ENCODE peak calls at places on chromosomes 16 and 17, in five cellular contexts. One of them, this sample, is unnamed.

GRCh38 chr16:48053346-48053745 is 102.4 kb downstream of the ABCC12 start:
- DNase-seq in CD8-positive, alpha-beta T cell: no peak
- DNase-seq in brain microvascular endothelial cell: peak; percentile 63
- DNase-seq in choroid plexus epithelial cell: peak; percentile 89
- DNase-seq in neural progenitor cell: peak; percentile 73
- DNase-seq in this sample: no peak

GRCh38 chr17:57662021-57662420 is 83.1 kb downstream of the CCDC182 start:
- DNase-seq in brain microvascular endothelial cell: no peak
- DNase-seq in neural progenitor cell: no peak
- DNase-seq in CD8-positive, alpha-beta T cell: no peak
- DNase-seq in choroid plexus epithelial cell: no peak
- DNase-seq in this sample: no peak

GRCh38 chr16:55759983-55760664 is 72.8 kb downstream of the CES1 start:
- DNase-seq in neural progenitor cell: peak; percentile 87
- DNase-seq in brain microvascular endothelial cell: no peak
- DNase-seq in choroid plexus epithelial cell: no peak
- DNase-seq in CD8-positive, alpha-beta T cell: no peak
- DNase-seq in this sample: no peak

GRCh38 chr16:69717066-69717465 is 9.3 kb downstream of the NQO1 start:
- DNase-seq in brain microvascular endothelial cell: no peak
- DNase-seq in choroid plexus epithelial cell: no peak
- DNase-seq in neural progenitor cell: no peak
- DNase-seq in CD8-positive, alpha-beta T cell: no peak
- DNase-seq in this sample: no peak

GRCh38 chr17:41818024-41818423 is 5.2 kb downstream of the FKBP10 start:
- DNase-seq in neural progenitor cell: no peak
- DNase-seq in CD8-positive, alpha-beta T cell: no peak
- DNase-seq in choroid plexus epithelial cell: no peak
- DNase-seq in brain microvascular endothelial cell: no peak
- DNase-seq in this sample: no peak

GRCh38 chr16:17413508-17413907 is 57.3 kb downstream of the XYLT1 start:
- DNase-seq in neural progenitor cell: no peak
- DNase-seq in brain microvascular endothelial cell: no peak
- DNase-seq in choroid plexus epithelial cell: no peak
- DNase-seq in CD8-positive, alpha-beta T cell: no peak
- DNase-seq in this sample: no peak

GRCh38 chr17:69239611-69240010 is 11.0 kb upstream of the ABCA10 start:
- DNase-seq in brain microvascular endothelial cell: no peak
- DNase-seq in neural progenitor cell: no peak
- DNase-seq in CD8-positive, alpha-beta T cell: no peak
- DNase-seq in choroid plexus epithelial cell: no peak
- DNase-seq in this sample: no peak

GRCh38 chr17:33674685-33675084 is 381.6 kb upstream of the ASIC2 start:
- DNase-seq in neural progenitor cell: peak; percentile 73
- DNase-seq in brain microvascular endothelial cell: peak; percentile 75
- DNase-seq in CD8-positive, alpha-beta T cell: no peak
- DNase-seq in choroid plexus epithelial cell: peak; percentile 63
- DNase-seq in this sample: peak; percentile 15

GRCh38 chr16:24635900-24636610 is 93.4 kb upstream of the TNRC6A start:
- DNase-seq in brain microvascular endothelial cell: peak; percentile 86
- DNase-seq in choroid plexus epithelial cell: peak; percentile 97
- DNase-seq in neural progenitor cell: no peak
- DNase-seq in CD8-positive, alpha-beta T cell: no peak
- DNase-seq in this sample: peak; percentile 55

GRCh38 chr17:66834919-66835454 is at the start of gene CACNG5:
- DNase-seq in choroid plexus epithelial cell: no peak
- DNase-seq in neural progenitor cell: peak; percentile 45
- DNase-seq in CD8-positive, alpha-beta T cell: no peak
- DNase-seq in brain microvascular endothelial cell: no peak
- DNase-seq in this sample: no peak

GRCh38 chr16:55053071-55053415 is 122.4 kb downstream of the IRX5 start:
- DNase-seq in brain microvascular endothelial cell: no peak
- DNase-seq in choroid plexus epithelial cell: no peak
- DNase-seq in neural progenitor cell: no peak
- DNase-seq in CD8-positive, alpha-beta T cell: no peak
- DNase-seq in this sample: no peak

GRCh38 chr17:14205992-14206461 is 30.6 kb downstream of the CDRT15 start:
- DNase-seq in brain microvascular endothelial cell: no peak
- DNase-seq in neural progenitor cell: no peak
- DNase-seq in choroid plexus epithelial cell: no peak
- DNase-seq in CD8-positive, alpha-beta T cell: peak; percentile 41
- DNase-seq in this sample: peak; percentile 94

GRCh38 chr16:81523387-81524115 is 78.9 kb downstream of the CMIP start:
- DNase-seq in neural progenitor cell: no peak
- DNase-seq in brain microvascular endothelial cell: peak; percentile 72
- DNase-seq in choroid plexus epithelial cell: peak; percentile 49
- DNase-seq in CD8-positive, alpha-beta T cell: no peak
- DNase-seq in this sample: no peak

GRCh38 chr17:41254861-41255260 is 323 bp upstream of the KRTAP9-9 start:
- DNase-seq in choroid plexus epithelial cell: no peak
- DNase-seq in CD8-positive, alpha-beta T cell: no peak
- DNase-seq in neural progenitor cell: no peak
- DNase-seq in brain microvascular endothelial cell: no peak
- DNase-seq in this sample: no peak

GRCh38 chr17:1053661-1054360 is 56.9 kb downstream of the TIMM22 start:
- DNase-seq in CD8-positive, alpha-beta T cell: no peak
- DNase-seq in brain microvascular endothelial cell: no peak
- DNase-seq in neural progenitor cell: no peak
- DNase-seq in choroid plexus epithelial cell: no peak
- DNase-seq in this sample: no peak

GRCh38 chr17:1050246-1050995 is 53.5 kb downstream of the TIMM22 start:
- DNase-seq in choroid plexus epithelial cell: no peak
- DNase-seq in brain microvascular endothelial cell: no peak
- DNase-seq in CD8-positive, alpha-beta T cell: no peak
- DNase-seq in neural progenitor cell: no peak
- DNase-seq in this sample: no peak

GRCh38 chr17:1049446-1050225 is 52.7 kb downstream of the TIMM22 start:
- DNase-seq in neural progenitor cell: no peak
- DNase-seq in brain microvascular endothelial cell: no peak
- DNase-seq in choroid plexus epithelial cell: no peak
- DNase-seq in CD8-positive, alpha-beta T cell: no peak
- DNase-seq in this sample: no peak

GRCh38 chr17:1047886-1048470 is 51.0 kb downstream of the TIMM22 start:
- DNase-seq in neural progenitor cell: no peak
- DNase-seq in CD8-positive, alpha-beta T cell: no peak
- DNase-seq in choroid plexus epithelial cell: no peak
- DNase-seq in brain microvascular endothelial cell: no peak
- DNase-seq in this sample: no peak

GRCh38 chr17:1050996-1051925 is 54.3 kb downstream of the TIMM22 start:
- DNase-seq in brain microvascular endothelial cell: no peak
- DNase-seq in CD8-positive, alpha-beta T cell: no peak
- DNase-seq in neural progenitor cell: no peak
- DNase-seq in choroid plexus epithelial cell: no peak
- DNase-seq in this sample: no peak
- H3K4me3 ChIP-seq in brain microvascular endothelial cell: no peak overlapping the region
- H3K4me3 ChIP-seq in CD8-positive, alpha-beta T cell: no peak overlapping the region
- H3K4me3 ChIP-seq in neural progenitor cell: no peak overlapping the region
- H3K4me3 ChIP-seq in choroid plexus epithelial cell: no peak overlapping the region
- H3K4me3 ChIP-seq in this sample: no peak overlapping the region

DNA sequence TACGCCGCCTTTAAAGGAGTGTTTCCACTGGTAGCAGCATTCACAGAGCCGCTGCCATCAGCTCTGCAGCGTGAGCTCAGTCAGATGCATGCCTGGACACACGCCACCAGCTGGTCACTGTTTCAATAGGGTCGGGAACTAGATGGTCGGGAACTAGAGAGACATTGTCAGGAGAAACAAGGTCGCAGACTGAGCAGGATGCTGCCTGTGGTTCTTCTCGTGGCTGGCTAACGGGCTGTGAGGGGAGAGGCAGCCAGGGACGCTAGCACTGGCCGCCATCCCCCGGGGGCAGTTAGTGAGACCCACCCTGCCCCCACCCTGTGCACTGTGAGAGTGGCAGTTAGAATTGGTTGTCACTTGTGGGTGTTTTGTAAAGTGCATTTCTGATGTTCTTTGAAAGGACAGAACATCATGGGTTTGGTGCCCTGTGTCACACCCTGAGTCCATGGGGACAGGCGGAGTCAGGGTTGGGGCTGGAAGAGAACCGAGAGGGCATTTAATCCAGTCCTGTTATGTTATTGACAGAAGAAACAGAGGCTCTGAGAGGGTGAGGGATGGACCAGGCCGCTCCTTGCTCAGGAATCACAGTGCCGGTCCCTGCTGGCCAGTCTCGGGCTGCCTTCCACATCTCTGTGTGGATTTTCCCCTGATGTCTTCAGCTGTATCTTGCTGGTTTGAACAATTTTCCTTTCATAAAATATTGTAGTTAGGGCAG is 86.4 kb downstream of the SPECC1 start:
- DNase-seq in choroid plexus epithelial cell: peak; percentile 35
- DNase-seq in neural progenitor cell: peak; percentile 83
- DNase-seq in brain microvascular endothelial cell: peak; percentile 34
- DNase-seq in CD8-positive, alpha-beta T cell: no peak
- DNase-seq in this sample: no peak
- TF ChIP-seq CTCF in choroid plexus epithelial cell: peak; percentile 41
- TF ChIP-seq CTCF in neural progenitor cell: peak; percentile 57
- TF ChIP-seq CTCF in brain microvascular endothelial cell: peak; percentile 65
- TF ChIP-seq CTCF in CD8-positive, alpha-beta T cell: no peak
- TF ChIP-seq CTCF in this sample: peak; percentile 33

DNA sequence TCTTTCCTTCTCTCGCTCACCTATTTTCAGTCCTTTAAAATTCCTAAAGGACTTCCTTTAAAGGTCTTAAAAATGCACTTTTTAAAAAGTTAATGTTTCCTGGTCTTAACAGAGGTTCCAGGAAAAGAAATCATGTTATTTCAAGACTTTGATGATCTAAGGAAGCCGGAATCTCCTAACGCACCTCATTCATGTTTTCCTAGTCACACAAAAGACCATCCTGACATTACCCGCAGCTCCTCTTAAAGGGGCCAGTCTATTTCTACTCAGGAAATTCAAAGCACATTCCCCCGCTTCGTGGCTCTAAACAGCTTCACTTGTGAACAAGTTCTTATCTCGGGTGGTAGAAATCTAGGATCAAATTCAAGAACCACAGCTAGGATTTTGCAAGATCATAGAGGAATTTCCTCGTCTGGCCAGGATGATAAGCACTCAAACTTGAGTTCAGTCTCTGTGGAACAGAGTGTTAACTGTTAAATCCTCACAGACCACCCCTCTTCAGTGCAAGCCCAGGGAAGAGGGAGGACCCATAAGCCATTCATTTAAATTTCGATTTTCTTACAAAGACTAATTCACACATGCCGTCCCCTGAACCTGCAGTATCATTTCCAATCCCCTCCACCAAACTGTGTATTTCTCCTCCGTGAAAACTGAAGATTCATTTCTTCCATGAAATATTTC is 137.1 kb upstream of the AXIN2 start:
- DNase-seq in neural progenitor cell: peak; percentile 46
- DNase-seq in choroid plexus epithelial cell: peak; percentile 89
- DNase-seq in brain microvascular endothelial cell: peak; percentile 82
- DNase-seq in CD8-positive, alpha-beta T cell: no peak
- DNase-seq in this sample: no peak
- H3K4me3 ChIP-seq in neural progenitor cell: peak overlapping the region; percentile 26
- H3K4me3 ChIP-seq in choroid plexus epithelial cell: peak overlapping the region; percentile 39
- H3K4me3 ChIP-seq in brain microvascular endothelial cell: peak overlapping the region; percentile 18
- H3K4me3 ChIP-seq in CD8-positive, alpha-beta T cell: no peak overlapping the region
- H3K4me3 ChIP-seq in this sample: no peak overlapping the region

GRCh38 chr17:35116845-35117244 is 2.8 kb downstream of the RAD51D start:
- DNase-seq in CD8-positive, alpha-beta T cell: no peak
- DNase-seq in brain microvascular endothelial cell: no peak
- DNase-seq in choroid plexus epithelial cell: peak; percentile 32
- DNase-seq in neural progenitor cell: peak; percentile 11
- DNase-seq in this sample: no peak
- TF ChIP-seq CTCF in CD8-positive, alpha-beta T cell: no peak
- TF ChIP-seq CTCF in brain microvascular endothelial cell: no peak
- TF ChIP-seq CTCF in choroid plexus epithelial cell: no peak
- TF ChIP-seq CTCF in neural progenitor cell: no peak
- TF ChIP-seq CTCF in this sample: no peak